ENCODE peak calls at places on chromosomes 1 and 21, in eight cellular contexts. One of them, this sample, is unnamed.

GRCh38 chr1:229843627-229844238 is 217.7 kb downstream of the URB2 start:
- DNase-seq in esophagus squamous epithelium: no peak
- DNase-seq in HFFc6: peak
- DNase-seq in type B pancreatic cell: no peak
- DNase-seq in brain microvascular endothelial cell: peak
- DNase-seq in IMR-90: no peak
- DNase-seq in mucosa of descending colon: peak
- DNase-seq in AG09319: no peak
- DNase-seq in this sample: no peak

GRCh38 chr1:223811634-223812101 is 34.1 kb downstream of the TP53BP2 start:
- DNase-seq in esophagus squamous epithelium: no peak
- DNase-seq in HFFc6: peak
- DNase-seq in type B pancreatic cell: no peak
- DNase-seq in brain microvascular endothelial cell: peak
- DNase-seq in IMR-90: peak
- DNase-seq in mucosa of descending colon: no peak
- DNase-seq in AG09319: no peak
- DNase-seq in this sample: no peak

GRCh38 chr1:48061162-48062136 is 64.3 kb upstream of the TRABD2B start:
- DNase-seq in esophagus squamous epithelium: no peak
- DNase-seq in HFFc6: no peak
- DNase-seq in type B pancreatic cell: no peak
- DNase-seq in brain microvascular endothelial cell: peak
- DNase-seq in IMR-90: peak
- DNase-seq in mucosa of descending colon: peak
- DNase-seq in AG09319: no peak
- DNase-seq in this sample: peak

GRCh38 chr1:50333595-50333974 is 89.7 kb downstream of the DMRTA2 start:
- DNase-seq in esophagus squamous epithelium: no peak
- DNase-seq in HFFc6: no peak
- DNase-seq in type B pancreatic cell: no peak
- DNase-seq in brain microvascular endothelial cell: no peak
- DNase-seq in IMR-90: peak
- DNase-seq in mucosa of descending colon: peak
- DNase-seq in AG09319: no peak
- DNase-seq in this sample: peak

GRCh38 chr21:44582055-44582454 is 1.7 kb upstream of the KRTAP10-5 start:
- DNase-seq in esophagus squamous epithelium: no peak
- DNase-seq in HFFc6: no peak
- DNase-seq in type B pancreatic cell: no peak
- DNase-seq in brain microvascular endothelial cell: no peak
- DNase-seq in IMR-90: no peak
- DNase-seq in mucosa of descending colon: no peak
- DNase-seq in AG09319: no peak
- DNase-seq in this sample: no peak

GRCh38 chr1:29708818-29709710 is 472.7 kb downstream of the PTPRU start:
- DNase-seq in esophagus squamous epithelium: no peak
- DNase-seq in HFFc6: peak
- DNase-seq in type B pancreatic cell: no peak
- DNase-seq in brain microvascular endothelial cell: peak
- DNase-seq in IMR-90: peak
- DNase-seq in mucosa of descending colon: no peak
- DNase-seq in AG09319: peak
- DNase-seq in this sample: peak

GRCh38 chr1:228304766-228305395 is 97.0 kb downstream of the OBSCN start:
- DNase-seq in esophagus squamous epithelium: no peak
- DNase-seq in HFFc6: no peak
- DNase-seq in type B pancreatic cell: no peak
- DNase-seq in brain microvascular endothelial cell: no peak
- DNase-seq in IMR-90: no peak
- DNase-seq in mucosa of descending colon: no peak
- DNase-seq in AG09319: no peak
- DNase-seq in this sample: no peak

GRCh38 chr1:196997428-196997827 is 20.1 kb downstream of the CFHR5 start:
- DNase-seq in esophagus squamous epithelium: no peak
- DNase-seq in HFFc6: peak
- DNase-seq in type B pancreatic cell: no peak
- DNase-seq in brain microvascular endothelial cell: peak
- DNase-seq in IMR-90: peak
- DNase-seq in mucosa of descending colon: no peak
- DNase-seq in AG09319: peak
- DNase-seq in this sample: no peak

GRCh38 chr1:206905295-206906164 is 8.3 kb downstream of the IL24 start:
- DNase-seq in esophagus squamous epithelium: no peak
- DNase-seq in HFFc6: peak
- DNase-seq in type B pancreatic cell: no peak
- DNase-seq in brain microvascular endothelial cell: peak
- DNase-seq in IMR-90: peak
- DNase-seq in mucosa of descending colon: no peak
- DNase-seq in AG09319: no peak
- DNase-seq in this sample: no peak

GRCh38 chr1:17004466-17005364 is 7.0 kb downstream of the ATP13A2 start:
- DNase-seq in esophagus squamous epithelium: no peak
- DNase-seq in HFFc6: no peak
- DNase-seq in type B pancreatic cell: no peak
- DNase-seq in brain microvascular endothelial cell: no peak
- DNase-seq in IMR-90: no peak
- DNase-seq in mucosa of descending colon: no peak
- DNase-seq in AG09319: no peak
- DNase-seq in this sample: no peak

GRCh38 chr21:18354947-18355346 is 48.6 kb downstream of the TMPRSS15 start:
- DNase-seq in esophagus squamous epithelium: no peak
- DNase-seq in HFFc6: no peak
- DNase-seq in type B pancreatic cell: no peak
- DNase-seq in brain microvascular endothelial cell: no peak
- DNase-seq in IMR-90: no peak
- DNase-seq in mucosa of descending colon: no peak
- DNase-seq in AG09319: no peak
- DNase-seq in this sample: no peak

GRCh38 chr21:38699048-38699447 is 106.7 kb upstream of the ETS2 start:
- DNase-seq in esophagus squamous epithelium: no peak
- DNase-seq in HFFc6: no peak
- DNase-seq in type B pancreatic cell: no peak
- DNase-seq in brain microvascular endothelial cell: no peak
- DNase-seq in IMR-90: no peak
- DNase-seq in mucosa of descending colon: peak
- DNase-seq in AG09319: no peak
- DNase-seq in this sample: peak

GRCh38 chr1:156709743-156710489 is 4.5 kb upstream of the CRABP2 start:
- DNase-seq in esophagus squamous epithelium: no peak
- DNase-seq in HFFc6: peak
- DNase-seq in type B pancreatic cell: no peak
- DNase-seq in brain microvascular endothelial cell: no peak
- DNase-seq in IMR-90: peak
- DNase-seq in mucosa of descending colon: peak
- DNase-seq in AG09319: no peak
- DNase-seq in this sample: no peak

GRCh38 chr1:184616504-184616903 is 138.2 kb downstream of the EDEM3 start:
- DNase-seq in esophagus squamous epithelium: no peak
- DNase-seq in HFFc6: no peak
- DNase-seq in type B pancreatic cell: no peak
- DNase-seq in brain microvascular endothelial cell: no peak
- DNase-seq in IMR-90: no peak
- DNase-seq in mucosa of descending colon: no peak
- DNase-seq in AG09319: no peak
- DNase-seq in this sample: no peak

GRCh38 chr1:10599194-10599861 is 124.6 kb downstream of the PEX14 start:
- DNase-seq in esophagus squamous epithelium: no peak
- DNase-seq in HFFc6: peak
- DNase-seq in type B pancreatic cell: no peak
- DNase-seq in brain microvascular endothelial cell: peak
- DNase-seq in IMR-90: peak
- DNase-seq in mucosa of descending colon: no peak
- DNase-seq in AG09319: no peak
- DNase-seq in this sample: no peak

GRCh38 chr1:221564891-221565290 is 177.0 kb downstream of the DUSP10 start:
- DNase-seq in esophagus squamous epithelium: no peak
- DNase-seq in HFFc6: no peak
- DNase-seq in type B pancreatic cell: no peak
- DNase-seq in brain microvascular endothelial cell: no peak
- DNase-seq in IMR-90: no peak
- DNase-seq in mucosa of descending colon: no peak
- DNase-seq in AG09319: no peak
- DNase-seq in this sample: no peak

DNA sequence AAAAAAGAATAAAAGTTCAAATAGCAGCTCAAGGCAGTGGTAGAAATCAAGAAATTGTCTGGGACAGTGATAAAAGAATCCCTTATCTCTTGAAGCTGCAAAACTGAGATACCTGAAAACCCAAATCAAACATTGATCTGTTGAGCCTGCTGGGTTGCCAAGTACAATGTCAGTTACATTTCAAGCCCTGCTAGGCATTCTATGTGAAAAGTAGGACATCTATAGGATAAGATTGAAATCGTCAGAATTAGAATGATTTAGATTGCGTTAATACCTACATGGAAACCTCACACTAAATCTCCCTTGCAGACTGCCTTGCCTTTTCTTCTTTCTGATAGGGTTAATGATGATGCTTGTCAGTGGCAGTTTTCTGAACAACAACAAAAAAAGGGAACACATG is 1684.4 kb upstream of the B3GALT2 start:
- DNase-seq in esophagus squamous epithelium: no peak
- DNase-seq in HFFc6: no peak
- DNase-seq in type B pancreatic cell: no peak
- DNase-seq in brain microvascular endothelial cell: no peak
- DNase-seq in IMR-90: no peak
- DNase-seq in mucosa of descending colon: no peak
- DNase-seq in AG09319: no peak
- DNase-seq in this sample: no peak
- TF ChIP-seq CTCF in esophagus squamous epithelium: no peak
- TF ChIP-seq CTCF in HFFc6: no peak
- TF ChIP-seq CTCF in type B pancreatic cell: no peak
- TF ChIP-seq CTCF in brain microvascular endothelial cell: no peak
- TF ChIP-seq CTCF in IMR-90: no peak
- TF ChIP-seq CTCF in mucosa of descending colon: no peak
- TF ChIP-seq CTCF in AG09319: no peak
- TF ChIP-seq CTCF in this sample: no peak

DNA sequence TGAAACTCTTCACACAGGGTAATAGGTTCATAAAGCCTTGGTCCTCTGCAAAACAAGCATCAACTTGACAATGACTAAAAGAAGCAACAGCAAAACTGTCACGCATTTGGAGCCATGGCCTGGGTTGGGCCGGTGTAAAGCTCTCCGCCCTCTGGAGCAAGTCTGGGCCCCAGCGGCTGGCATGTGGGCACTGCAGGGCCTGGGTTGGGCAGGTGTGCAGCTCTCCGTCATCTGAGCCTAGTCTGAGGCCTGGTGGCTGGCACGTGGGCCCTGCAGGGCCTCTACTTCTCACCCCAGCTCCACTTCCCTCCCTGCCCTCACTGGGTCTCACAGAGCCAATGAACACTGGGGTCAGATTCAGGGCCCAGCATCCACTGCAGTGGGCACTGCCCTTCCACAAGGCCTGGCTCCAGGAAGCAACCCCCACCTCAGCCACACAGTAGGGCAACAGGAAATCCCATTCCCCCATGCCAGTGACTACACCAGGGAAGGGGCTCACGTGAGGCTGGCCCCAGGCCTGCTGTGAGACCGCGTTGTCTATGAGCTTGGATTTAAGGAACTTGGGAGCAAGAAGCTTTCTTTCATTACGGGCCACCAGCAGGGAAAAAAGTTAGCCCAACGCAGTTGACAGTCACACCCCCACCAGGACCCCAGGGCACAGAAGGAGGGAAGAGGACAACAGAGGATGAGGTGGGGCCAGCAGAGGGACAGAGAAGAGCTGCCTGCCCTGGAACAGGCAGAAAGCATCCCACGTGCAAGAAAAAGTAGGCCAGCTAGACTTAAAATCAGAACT is 52.8 kb downstream of the NPHP4 start:
- DNase-seq in esophagus squamous epithelium: no peak
- DNase-seq in HFFc6: no peak
- DNase-seq in type B pancreatic cell: peak
- DNase-seq in brain microvascular endothelial cell: no peak
- DNase-seq in IMR-90: no peak
- DNase-seq in mucosa of descending colon: no peak
- DNase-seq in AG09319: no peak
- DNase-seq in this sample: no peak
- TF ChIP-seq CTCF in esophagus squamous epithelium: peak
- TF ChIP-seq CTCF in HFFc6: no peak
- TF ChIP-seq CTCF in type B pancreatic cell: no peak
- TF ChIP-seq CTCF in brain microvascular endothelial cell: no peak
- TF ChIP-seq CTCF in IMR-90: no peak
- TF ChIP-seq CTCF in mucosa of descending colon: no peak
- TF ChIP-seq CTCF in AG09319: no peak
- TF ChIP-seq CTCF in this sample: no peak

GRCh38 chr1:63453232-63453631 is 69.8 kb downstream of the ITGB3BP start:
- DNase-seq in esophagus squamous epithelium: no peak
- DNase-seq in HFFc6: no peak
- DNase-seq in type B pancreatic cell: no peak
- DNase-seq in brain microvascular endothelial cell: no peak
- DNase-seq in IMR-90: no peak
- DNase-seq in mucosa of descending colon: no peak
- DNase-seq in AG09319: no peak
- DNase-seq in this sample: no peak

GRCh38 chr1:63458750-63459149 is 64.3 kb downstream of the ITGB3BP start:
- DNase-seq in esophagus squamous epithelium: no peak
- DNase-seq in HFFc6: no peak
- DNase-seq in type B pancreatic cell: no peak
- DNase-seq in brain microvascular endothelial cell: no peak
- DNase-seq in IMR-90: no peak
- DNase-seq in mucosa of descending colon: no peak
- DNase-seq in AG09319: no peak
- DNase-seq in this sample: no peak

GRCh38 chr1:63450416-63450815 is 72.6 kb downstream of the ITGB3BP start:
- DNase-seq in esophagus squamous epithelium: no peak
- DNase-seq in HFFc6: no peak
- DNase-seq in type B pancreatic cell: no peak
- DNase-seq in brain microvascular endothelial cell: no peak
- DNase-seq in IMR-90: no peak
- DNase-seq in mucosa of descending colon: no peak
- DNase-seq in AG09319: no peak
- DNase-seq in this sample: no peak

GRCh38 chr1:63448741-63449140 is 74.3 kb downstream of the ITGB3BP start:
- DNase-seq in esophagus squamous epithelium: no peak
- DNase-seq in HFFc6: peak
- DNase-seq in type B pancreatic cell: no peak
- DNase-seq in brain microvascular endothelial cell: no peak
- DNase-seq in IMR-90: peak
- DNase-seq in mucosa of descending colon: no peak
- DNase-seq in AG09319: no peak
- DNase-seq in this sample: no peak

DNA sequence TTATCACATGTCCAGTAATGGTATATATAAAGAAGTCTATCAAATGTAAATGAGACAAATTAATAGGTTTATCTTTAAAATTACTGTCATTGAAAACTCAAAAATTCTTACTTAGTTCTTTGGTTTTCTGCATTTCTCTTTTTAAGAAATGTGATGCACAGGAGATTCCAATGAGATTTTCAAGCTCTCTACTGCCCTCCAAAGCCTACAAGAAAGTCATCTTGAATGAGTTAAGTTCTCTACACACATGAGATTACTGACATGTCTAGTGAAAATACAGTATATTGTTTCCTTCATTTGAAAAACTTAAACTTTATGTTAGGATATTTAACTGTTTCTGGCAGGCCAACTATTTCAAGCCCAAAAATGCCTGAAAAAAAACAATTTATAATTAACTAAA is 68.8 kb downstream of the ITGB3BP start:
- DNase-seq in esophagus squamous epithelium: no peak
- DNase-seq in HFFc6: peak
- DNase-seq in type B pancreatic cell: no peak
- DNase-seq in brain microvascular endothelial cell: no peak
- DNase-seq in IMR-90: peak
- DNase-seq in mucosa of descending colon: no peak
- DNase-seq in AG09319: peak
- DNase-seq in this sample: no peak
- TF ChIP-seq CTCF in esophagus squamous epithelium: no peak
- TF ChIP-seq CTCF in HFFc6: peak
- TF ChIP-seq CTCF in type B pancreatic cell: peak
- TF ChIP-seq CTCF in brain microvascular endothelial cell: peak
- TF ChIP-seq CTCF in IMR-90: peak
- TF ChIP-seq CTCF in mucosa of descending colon: no peak
- TF ChIP-seq CTCF in AG09319: peak
- TF ChIP-seq CTCF in this sample: peak

GRCh38 chr1:151790940-151791651 is 796 bp upstream of the TDRKH start:
- DNase-seq in esophagus squamous epithelium: no peak
- DNase-seq in HFFc6: no peak
- DNase-seq in type B pancreatic cell: no peak
- DNase-seq in brain microvascular endothelial cell: peak
- DNase-seq in IMR-90: no peak
- DNase-seq in mucosa of descending colon: peak
- DNase-seq in AG09319: no peak
- DNase-seq in this sample: peak
- TF ChIP-seq CTCF in esophagus squamous epithelium: no peak
- TF ChIP-seq CTCF in HFFc6: no peak
- TF ChIP-seq CTCF in type B pancreatic cell: no peak
- TF ChIP-seq CTCF in brain microvascular endothelial cell: no peak
- TF ChIP-seq CTCF in IMR-90: no peak
- TF ChIP-seq CTCF in mucosa of descending colon: no peak
- TF ChIP-seq CTCF in AG09319: no peak
- TF ChIP-seq CTCF in this sample: no peak